ENCODE peak calls at places on chromosomes 7 and 10, in four cellular contexts. G is HEK293T; M is effector CD8-positive, alpha-beta T cell; R is HuH-7. P is an unnamed sample.

GRCh38 chr10:80908596-80908995 is 370.9 kb downstream of the SH2D4B start:
- DNase-seq in G (no peak), R (no peak), M (no peak), P (no peak)

GRCh38 chr7:116582164-116582732 is 57.4 kb downstream of the CAV1 start:
- DNase-seq in R (no peak), M (no peak), G (no peak), P (no peak)

GRCh38 chr10:103969857-103970627 is 3.1 kb downstream of the SLK start:
- DNase-seq in M (no peak), G (no peak), R (no peak), P (no peak)

GRCh38 chr10:117464176-117464575 is 78.4 kb upstream of the EMX2 start:
- DNase-seq in M (no peak), G (no peak), R (no peak), P (peak)

GRCh38 chr10:72110677-72111401 is 22.5 kb upstream of the SPOCK2 start:
- DNase-seq in G (no peak), R (no peak), M (no peak), P (no peak)

GRCh38 chr10:110502851-110503301 is 5.2 kb downstream of the DUSP5 start:
- DNase-seq in G (no peak), M (no peak), R (no peak), P (peak)

GRCh38 chr7:120337308-120337907 is 64.4 kb downstream of the KCND2 start:
- DNase-seq in R (peak), M (no peak), G (peak), P (peak)

GRCh38 chr7:16412535-16413247 is 8.6 kb downstream of the CRPPA start:
- DNase-seq in G (no peak), R (no peak), M (no peak), P (no peak)

GRCh38 chr7:105250239-105250638 is 138.5 kb downstream of the SRPK2 start:
- DNase-seq in G (no peak), R (no peak), M (no peak), P (no peak)

GRCh38 chr10:119503821-119504220 is 38.7 kb downstream of the RGS10 start:
- DNase-seq in G (no peak), M (no peak), R (no peak), P (no peak)

GRCh38 chr10:76311752-76312699 is 880.6 kb downstream of the LRMDA start:
- DNase-seq in G (peak), M (no peak), R (peak), P (peak)

GRCh38 chr10:90138844-90139243 is 437.5 kb downstream of the KIF20B start:
- DNase-seq in G (no peak), R (no peak), M (no peak), P (peak)

GRCh38 chr7:90412458-90413184 is 9.4 kb downstream of the CLDN12 start:
- DNase-seq in G (peak), R (no peak), M (no peak), P (peak)

GRCh38 chr10:52644678-52645434 is 127.7 kb downstream of the MBL2 start:
- DNase-seq in G (peak), R (peak), M (no peak), P (peak)

GRCh38 chr10:105797234-105797890 is 1156.3 kb downstream of the SORCS3 start:
- DNase-seq in M (no peak), G (peak), R (peak), P (peak)

GRCh38 chr10:31942892-31943291 is 14.3 kb upstream of the ARHGAP12 start:
- DNase-seq in R (no peak), G (no peak), M (no peak), P (no peak)

GRCh38 chr7:158760445-158760764 is 55.8 kb upstream of the NCAPG2 start:
- DNase-seq in M (no peak), R (no peak), G (no peak), P (no peak)

GRCh38 chr7:91940171-91940570 is 491 bp upstream of the AKAP9 start:
- DNase-seq in G (peak), R (peak), M (no peak), P (peak)

GRCh38 chr10:71597821-71598498 is 121.6 kb downstream of the C10orf105 start:
- DNase-seq in R (no peak), M (no peak), G (no peak), P (peak)

GRCh38 chr10:113151178-113151577 is 201.1 kb downstream of the TCF7L2 start:
- DNase-seq in G (no peak), M (no peak), R (no peak), P (peak)

GRCh38 chr7:74405191-74405898 is 48.4 kb upstream of the GTF2IRD1 start:
- DNase-seq in M (no peak), R (no peak), G (peak), P (no peak)

GRCh38 chr10:60816624-60817023 is 38.3 kb downstream of the CDK1 start:
- DNase-seq in M (no peak), R (peak), G (peak), P (peak)

GRCh38 chr7:20542594-20542993 is 72.9 kb upstream of the ABCB5 start:
- DNase-seq in M (no peak), G (no peak), R (no peak), P (peak)

GRCh38 chr7:26399309-26399610 is 107.6 kb downstream of the SNX10 start:
- DNase-seq in M (no peak), G (no peak), R (peak), P (no peak)

GRCh38 chr10:68073631-68074403 is 1.3 kb downstream of the HERC4 start:
- DNase-seq in G (no peak), M (no peak), R (no peak), P (no peak)

GRCh38 chr7:20307901-20308300 is 22.8 kb upstream of the ITGB8 start:
- DNase-seq in M (no peak), G (no peak), R (no peak), P (no peak)

GRCh38 chr7:142870575-142871259 is 14.8 kb downstream of the TRPV6 start:
- DNase-seq in G (no peak), R (no peak), M (no peak), P (no peak)

GRCh38 chr7:22549051-22549450 is 49.1 kb upstream of the STEAP1B start:
- DNase-seq in G (no peak), M (no peak), R (no peak), P (no peak)

GRCh38 chr10:122468923-122469781 is 7.8 kb downstream of the HTRA1 start:
- DNase-seq in G (no peak), M (no peak), R (no peak), P (no peak)

GRCh38 chr7:77331938-77332695 is 84.0 kb downstream of the GSAP start:
- DNase-seq in G (peak), M (no peak), R (peak), P (peak)

GRCh38 chr10:23075672-23076071 is 19.7 kb upstream of the MSRB2 start:
- DNase-seq in M (no peak), R (no peak), G (no peak), P (no peak)

GRCh38 chr10:86443069-86443468 is 76.5 kb upstream of the GRID1 start:
- DNase-seq in M (no peak), R (no peak), G (no peak), P (peak)

GRCh38 chr7:78620931-78621330 is 822.4 kb downstream of the PHTF2 start:
- DNase-seq in G (no peak), M (no peak), R (no peak), P (peak)

GRCh38 chr7:28570113-28570969 is 158.0 kb downstream of the CREB5 start:
- DNase-seq in M (no peak), R (no peak), G (no peak), P (no peak)

GRCh38 chr7:55250313-55250712 is 114.8 kb upstream of the LANCL2 start:
- DNase-seq in M (no peak), G (peak), R (peak), P (peak)

GRCh38 chr7:140229591-140230516 is 53.1 kb upstream of the KDM7A start:
- DNase-seq in M (peak), G (no peak), R (peak), P (peak)

GRCh38 chr7:150927954-150928340 is 50.2 kb downstream of the KCNH2 start:
- DNase-seq in G (no peak), M (no peak), R (no peak), P (peak)

GRCh38 chr10:71486465-71487114 is 89.9 kb downstream of the CDH23 start:
- DNase-seq in R (peak), G (peak), M (no peak), P (peak)

GRCh38 chr7:140074780-140075179 is 12.0 kb upstream of the PARP12 start:
- DNase-seq in R (no peak), M (no peak), G (no peak), P (peak)